ENCODE peak calls at places on chromosomes 5 and 9, in seven cellular contexts. One of them, this sample, is unnamed.

GRCh38 chr9:107484117-107484723 is 5.3 kb downstream of the KLF4 start:
- DNase-seq in neural progenitor cell: peak; percentile 79
- DNase-seq in heart right ventricle: no peak
- DNase-seq in ELR: peak; percentile 78
- DNase-seq in H4: peak; percentile 78
- DNase-seq in AG10803: peak; percentile 84
- DNase-seq in activated T-helper 1 cell treated with anti-CD3 and anti-CD28 coated beads, Interleukin-12 subunit alpha, Interleukin-12 subunit beta, Interleukin-2, Interleukin-4 antibody, amounts not matched to agents 30 ng/mL and 10 ng/mL and 1 ng/mL, durations not matched to agents 14 hours and 24 hours and 36 hours: no peak
- DNase-seq in this sample: peak; percentile 44

GRCh38 chr9:128007566-128008138 is 26.9 kb upstream of the EEIG1 start:
- DNase-seq in H4: peak; percentile 34
- DNase-seq in ELR: peak; percentile 63
- DNase-seq in activated T-helper 1 cell treated with anti-CD3 and anti-CD28 coated beads, Interleukin-12 subunit alpha, Interleukin-12 subunit beta, Interleukin-2, Interleukin-4 antibody, amounts not matched to agents 30 ng/mL and 10 ng/mL and 1 ng/mL, durations not matched to agents 14 hours and 24 hours and 36 hours: peak; percentile 68
- DNase-seq in heart right ventricle: no peak
- DNase-seq in neural progenitor cell: no peak
- DNase-seq in AG10803: peak; percentile 50
- DNase-seq in this sample: no peak

GRCh38 chr5:131423056-131423455 is 159.2 kb downstream of the CDC42SE2 start:
- DNase-seq in activated T-helper 1 cell treated with anti-CD3 and anti-CD28 coated beads, Interleukin-12 subunit alpha, Interleukin-12 subunit beta, Interleukin-2, Interleukin-4 antibody, amounts not matched to agents 30 ng/mL and 10 ng/mL and 1 ng/mL, durations not matched to agents 14 hours and 24 hours and 36 hours: no peak
- DNase-seq in heart right ventricle: no peak
- DNase-seq in neural progenitor cell: peak; percentile 56
- DNase-seq in AG10803: peak; percentile 8
- DNase-seq in ELR: peak; percentile 56
- DNase-seq in H4: peak; percentile 16
- DNase-seq in this sample: no peak

GRCh38 chr9:28073278-28073677 is 500.0 kb upstream of the C9orf72 start:
- DNase-seq in H4: peak; percentile 19
- DNase-seq in AG10803: peak; percentile 52
- DNase-seq in neural progenitor cell: peak; percentile 75
- DNase-seq in activated T-helper 1 cell treated with anti-CD3 and anti-CD28 coated beads, Interleukin-12 subunit alpha, Interleukin-12 subunit beta, Interleukin-2, Interleukin-4 antibody, amounts not matched to agents 30 ng/mL and 10 ng/mL and 1 ng/mL, durations not matched to agents 14 hours and 24 hours and 36 hours: no peak
- DNase-seq in ELR: peak; percentile 16
- DNase-seq in heart right ventricle: no peak
- DNase-seq in this sample: no peak

GRCh38 chr9:3656224-3656623 is 130.4 kb upstream of the RFX3 start:
- DNase-seq in ELR: no peak
- DNase-seq in H4: no peak
- DNase-seq in AG10803: no peak
- DNase-seq in neural progenitor cell: no peak
- DNase-seq in heart right ventricle: no peak
- DNase-seq in activated T-helper 1 cell treated with anti-CD3 and anti-CD28 coated beads, Interleukin-12 subunit alpha, Interleukin-12 subunit beta, Interleukin-2, Interleukin-4 antibody, amounts not matched to agents 30 ng/mL and 10 ng/mL and 1 ng/mL, durations not matched to agents 14 hours and 24 hours and 36 hours: no peak
- DNase-seq in this sample: no peak

GRCh38 chr5:13357937-13358336 is 586.6 kb downstream of the DNAH5 start:
- DNase-seq in ELR: no peak
- DNase-seq in AG10803: no peak
- DNase-seq in activated T-helper 1 cell treated with anti-CD3 and anti-CD28 coated beads, Interleukin-12 subunit alpha, Interleukin-12 subunit beta, Interleukin-2, Interleukin-4 antibody, amounts not matched to agents 30 ng/mL and 10 ng/mL and 1 ng/mL, durations not matched to agents 14 hours and 24 hours and 36 hours: no peak
- DNase-seq in heart right ventricle: no peak
- DNase-seq in H4: no peak
- DNase-seq in neural progenitor cell: no peak
- DNase-seq in this sample: no peak

GRCh38 chr9:78273761-78274160 is 23.2 kb upstream of the PSAT1 start:
- DNase-seq in AG10803: peak; percentile 21
- DNase-seq in H4: no peak
- DNase-seq in heart right ventricle: no peak
- DNase-seq in neural progenitor cell: no peak
- DNase-seq in activated T-helper 1 cell treated with anti-CD3 and anti-CD28 coated beads, Interleukin-12 subunit alpha, Interleukin-12 subunit beta, Interleukin-2, Interleukin-4 antibody, amounts not matched to agents 30 ng/mL and 10 ng/mL and 1 ng/mL, durations not matched to agents 14 hours and 24 hours and 36 hours: no peak
- DNase-seq in ELR: peak; percentile 41
- DNase-seq in this sample: no peak

GRCh38 chr5:39427225-39427624 is 2.4 kb upstream of the DAB2 start:
- DNase-seq in heart right ventricle: no peak
- DNase-seq in H4: peak; percentile 21
- DNase-seq in neural progenitor cell: peak; percentile 11
- DNase-seq in activated T-helper 1 cell treated with anti-CD3 and anti-CD28 coated beads, Interleukin-12 subunit alpha, Interleukin-12 subunit beta, Interleukin-2, Interleukin-4 antibody, amounts not matched to agents 30 ng/mL and 10 ng/mL and 1 ng/mL, durations not matched to agents 14 hours and 24 hours and 36 hours: no peak
- DNase-seq in ELR: peak; percentile 48
- DNase-seq in AG10803: peak; percentile 73
- DNase-seq in this sample: no peak

GRCh38 chr9:97572196-97572891 is 60.8 kb downstream of the TSTD2 start:
- DNase-seq in ELR: no peak
- DNase-seq in heart right ventricle: no peak
- DNase-seq in AG10803: no peak
- DNase-seq in neural progenitor cell: no peak
- DNase-seq in activated T-helper 1 cell treated with anti-CD3 and anti-CD28 coated beads, Interleukin-12 subunit alpha, Interleukin-12 subunit beta, Interleukin-2, Interleukin-4 antibody, amounts not matched to agents 30 ng/mL and 10 ng/mL and 1 ng/mL, durations not matched to agents 14 hours and 24 hours and 36 hours: no peak
- DNase-seq in H4: no peak
- DNase-seq in this sample: no peak

GRCh38 chr5:95219411-95219810 is 65.5 kb downstream of the MCTP1 start:
- DNase-seq in AG10803: no peak
- DNase-seq in neural progenitor cell: peak; percentile 51
- DNase-seq in H4: no peak
- DNase-seq in ELR: no peak
- DNase-seq in activated T-helper 1 cell treated with anti-CD3 and anti-CD28 coated beads, Interleukin-12 subunit alpha, Interleukin-12 subunit beta, Interleukin-2, Interleukin-4 antibody, amounts not matched to agents 30 ng/mL and 10 ng/mL and 1 ng/mL, durations not matched to agents 14 hours and 24 hours and 36 hours: no peak
- DNase-seq in heart right ventricle: no peak
- DNase-seq in this sample: no peak